ENCODE peak calls at places on chromosomes 6 and 20, in four cellular contexts. I is suprapubic skin, B is transverse colon, O is cardiac fibroblast. K is an unnamed sample.

GRCh38 chr6:6711832-6712231 is 123.3 kb downstream of the LY86 start:
- DNase-seq in B (no peak), I (no peak), O (no peak), K (no peak)

GRCh38 chr20:8005033-8005432 is 14.5 kb downstream of the TMX4 start:
- DNase-seq in O (no peak), I (no peak), B (no peak), K (no peak)

GRCh38 chr20:22583773-22584629 is at the start of gene FOXA2:
- DNase-seq in B (peak), O (no peak), I (no peak), K (peak)

GRCh38 chr6:135006386-135006914 is 48.2 kb downstream of the HBS1L start:
- DNase-seq in I (no peak), B (no peak), O (peak), K (peak)

GRCh38 chr6:85192186-85192585 is 257.7 kb upstream of the NT5E start:
- DNase-seq in I (no peak), O (peak), B (no peak), K (no peak)

GRCh38 chr6:6004147-6004995 is 2.4 kb downstream of the NRN1 start:
- DNase-seq in B (no peak), O (no peak), I (no peak), K (no peak)

GRCh38 chr6:52545050-52545843 is 31.6 kb downstream of the TRAM2 start:
- DNase-seq in I (no peak), O (no peak), B (no peak), K (no peak)

GRCh38 chr6:80425089-80425823 is 318.8 kb downstream of the BCKDHB start:
- DNase-seq in B (no peak), O (peak), I (no peak), K (no peak)

GRCh38 chr20:50346372-50347347 is 156.0 kb downstream of the CEBPB start:
- DNase-seq in B (peak), I (peak), O (peak), K (peak)

GRCh38 chr6:1630771-1631217 is 21.1 kb downstream of the FOXC1 start:
- DNase-seq in O (no peak), B (no peak), I (no peak), K (no peak)

GRCh38 chr20:18055261-18055660 is 2.5 kb downstream of the OVOL2 start:
- DNase-seq in B (peak), O (no peak), I (no peak), K (no peak)

GRCh38 chr6:89413006-89413400 is 930 bp upstream of the RRAGD start:
- DNase-seq in I (no peak), O (no peak), B (peak), K (peak)

GRCh38 chr20:36717657-36718056 is 28.2 kb downstream of the NDRG3 start:
- DNase-seq in O (peak), I (no peak), B (peak), K (peak)

GRCh38 chr6:123808556-123808955 is 4.9 kb downstream of the NKAIN2 start:
- DNase-seq in B (no peak), O (no peak), I (no peak), K (peak)

GRCh38 chr6:16386056-16386455 is 147.7 kb downstream of the GMPR start:
- DNase-seq in B (no peak), O (no peak), I (no peak), K (no peak)

GRCh38 chr6:7479801-7480266 is 61.6 kb upstream of the DSP start:
- DNase-seq in I (no peak), O (peak), B (peak), K (peak)

GRCh38 chr6:103854059-103854458 is 1005.7 kb downstream of the HACE1 start:
- DNase-seq in O (no peak), I (no peak), B (no peak), K (no peak)

GRCh38 chr6:83019741-83020140 is 45.9 kb downstream of the UBE3D start:
- DNase-seq in B (no peak), I (no peak), O (no peak), K (no peak)

GRCh38 chr6:44431118-44431725 is 43.7 kb downstream of the CDC5L start:
- DNase-seq in O (peak), B (peak), I (no peak), K (peak)

GRCh38 chr6:127737009-127737486 is 160.1 kb downstream of the C6orf58 start:
- DNase-seq in I (no peak), O (peak), B (peak), K (peak)

GRCh38 chr6:33091957-33092356 is 16.2 kb downstream of the HLA-DPB1 start:
- DNase-seq in O (peak), I (no peak), B (peak), K (no peak)
- TF ChIP-seq CTCF in O (peak), I (peak), B (peak), K (peak)

GRCh38 chr6:45877970-45878590 is 137.6 kb downstream of the CLIC5 start:
- DNase-seq in B (no peak), I (no peak), O (no peak), K (no peak)
- H3K4me3 ChIP-seq in B (no peak), I (no peak), O (no peak), K (no peak)

GRCh38 chr6:18326980-18327379 is 60.2 kb upstream of the RNF144B start:
- DNase-seq in I (no peak), B (no peak), O (no peak), K (no peak)

GRCh38 chr6:18324708-18325047 is 60.3 kb upstream of the DEK start:
- DNase-seq in O (no peak), I (no peak), B (no peak), K (no peak)

GRCh38 chr6:18327621-18328548 is 59.3 kb upstream of the RNF144B start:
- DNase-seq in O (no peak), B (peak), I (peak), K (peak)

GRCh38 chr6:18326001-18326400 is 61.1 kb upstream of the RNF144B start:
- DNase-seq in B (no peak), O (no peak), I (no peak), K (peak)

GRCh38 chr6:18323935-18324707 is 59.8 kb upstream of the DEK start:
- DNase-seq in I (no peak), O (peak), B (no peak), K (peak)
- TF ChIP-seq CTCF in I (peak), O (peak), B (peak), K (peak)

GRCh38 chr20:46895906-46896242 is 1.2 kb downstream of the EYA2 start:
- DNase-seq in I (no peak), O (no peak), B (no peak), K (no peak)
- H3K4me3 ChIP-seq in I (peak), O (no peak), B (peak), K (peak)

DNA sequence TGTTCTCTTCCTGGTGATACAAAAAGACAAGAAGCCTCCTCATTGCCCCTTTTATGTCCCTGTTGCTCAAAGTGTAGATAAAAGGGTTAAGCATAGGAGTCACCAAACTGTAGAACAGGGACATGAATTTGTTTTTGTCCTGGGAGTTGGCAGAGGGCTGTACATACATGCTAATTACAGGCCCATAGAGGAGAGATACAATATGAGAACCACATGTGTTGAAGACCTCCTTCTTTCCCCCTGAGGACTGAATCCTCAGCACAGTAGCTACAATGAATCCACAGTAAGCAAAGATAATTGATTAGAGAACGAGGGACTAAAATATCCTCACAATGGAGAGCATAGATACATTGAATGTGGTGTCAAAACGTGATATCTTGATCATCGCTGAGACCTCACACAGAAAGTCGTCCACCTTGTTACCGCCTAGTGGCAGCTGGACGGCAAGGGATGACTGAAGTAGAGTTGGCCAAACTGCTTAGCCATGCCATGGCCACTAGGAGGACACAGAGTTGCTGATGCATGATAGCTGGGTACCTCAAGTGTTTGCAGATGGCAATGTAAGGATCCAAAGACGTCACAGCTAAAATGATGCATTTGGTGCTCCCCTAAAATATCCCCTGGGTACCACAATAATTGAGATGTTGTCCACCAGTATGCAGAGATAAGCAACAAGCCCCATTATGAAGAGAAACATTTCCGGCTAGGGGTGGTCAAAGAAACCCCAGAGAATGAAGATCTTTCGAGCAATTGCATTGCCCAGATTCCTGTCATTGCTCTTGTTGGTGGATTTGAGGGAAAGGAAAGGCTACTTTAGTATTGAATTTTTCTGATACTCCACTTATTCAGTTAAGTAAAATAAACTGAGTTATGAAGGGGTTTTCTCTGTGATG is 15.0 kb downstream of the OR2B3 start:
- DNase-seq in B (peak), O (peak), I (no peak), K (peak)
- TF ChIP-seq CTCF in B (peak), O (peak), I (peak), K (peak)

GRCh38 chr20:57474191-57474590 is 50.7 kb downstream of the CTCFL start:
- DNase-seq in I (peak), B (no peak), O (no peak), K (no peak)

GRCh38 chr20:57474816-57475215 is 50.1 kb downstream of the CTCFL start:
- DNase-seq in I (peak), O (no peak), B (no peak), K (no peak)

GRCh38 chr20:57475388-57476072 is 49.4 kb downstream of the CTCFL start:
- DNase-seq in I (peak), O (no peak), B (no peak), K (no peak)

GRCh38 chr20:57476641-57477461 is 48.1 kb downstream of the CTCFL start:
- DNase-seq in I (peak), O (no peak), B (no peak), K (no peak)

GRCh38 chr20:57476073-57476526 is 48.8 kb downstream of the CTCFL start:
- DNase-seq in B (no peak), O (no peak), I (peak), K (no peak)
- H3K4me3 ChIP-seq in B (no peak), O (no peak), I (no peak), K (no peak)

GRCh38 chr20:20664795-20665194 is 47.6 kb downstream of the RALGAPA2 start:
- DNase-seq in I (no peak), B (no peak), O (peak), K (peak)
- TF ChIP-seq CTCF in I (peak), B (peak), O (peak), K (peak)

DNA sequence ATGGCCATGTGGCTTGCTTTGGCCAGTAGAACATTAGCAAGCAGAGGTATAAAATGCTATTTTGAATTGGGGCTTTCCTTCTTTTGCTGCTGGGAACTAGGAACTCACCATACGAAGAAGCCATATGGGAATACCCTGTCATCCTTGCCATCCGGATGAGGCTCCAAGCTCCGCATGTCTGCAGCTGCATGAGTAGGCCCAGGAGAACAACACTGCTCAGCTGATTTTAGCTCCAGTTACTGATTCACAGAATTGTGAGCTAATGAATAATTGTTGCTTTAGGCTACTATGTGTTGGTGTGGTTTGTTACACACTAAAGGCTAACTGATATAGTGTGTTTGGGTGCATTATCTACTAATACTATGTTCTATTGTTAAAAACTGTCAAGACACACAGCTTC is 2.7 kb upstream of the PLCB4 start:
- DNase-seq in O (peak), I (no peak), B (no peak), K (peak)
- H3K4me3 ChIP-seq in O (no peak), I (no peak), B (no peak), K (no peak)

GRCh38 chr20:1121439-1121838 is 3.0 kb downstream of the PSMF1 start:
- DNase-seq in O (no peak), B (no peak), I (no peak), K (no peak)

GRCh38 chr20:1119128-1119505 is 715 bp downstream of the PSMF1 start:
- DNase-seq in O (no peak), B (no peak), I (no peak), K (peak)

GRCh38 chr20:1118004-1118335 is 432 bp upstream of the PSMF1 start:
- DNase-seq in B (no peak), I (no peak), O (no peak), K (no peak)

GRCh38 chr20:1119524-1119923 is 1.1 kb downstream of the PSMF1 start:
- DNase-seq in B (no peak), I (no peak), O (no peak), K (no peak)

DNA sequence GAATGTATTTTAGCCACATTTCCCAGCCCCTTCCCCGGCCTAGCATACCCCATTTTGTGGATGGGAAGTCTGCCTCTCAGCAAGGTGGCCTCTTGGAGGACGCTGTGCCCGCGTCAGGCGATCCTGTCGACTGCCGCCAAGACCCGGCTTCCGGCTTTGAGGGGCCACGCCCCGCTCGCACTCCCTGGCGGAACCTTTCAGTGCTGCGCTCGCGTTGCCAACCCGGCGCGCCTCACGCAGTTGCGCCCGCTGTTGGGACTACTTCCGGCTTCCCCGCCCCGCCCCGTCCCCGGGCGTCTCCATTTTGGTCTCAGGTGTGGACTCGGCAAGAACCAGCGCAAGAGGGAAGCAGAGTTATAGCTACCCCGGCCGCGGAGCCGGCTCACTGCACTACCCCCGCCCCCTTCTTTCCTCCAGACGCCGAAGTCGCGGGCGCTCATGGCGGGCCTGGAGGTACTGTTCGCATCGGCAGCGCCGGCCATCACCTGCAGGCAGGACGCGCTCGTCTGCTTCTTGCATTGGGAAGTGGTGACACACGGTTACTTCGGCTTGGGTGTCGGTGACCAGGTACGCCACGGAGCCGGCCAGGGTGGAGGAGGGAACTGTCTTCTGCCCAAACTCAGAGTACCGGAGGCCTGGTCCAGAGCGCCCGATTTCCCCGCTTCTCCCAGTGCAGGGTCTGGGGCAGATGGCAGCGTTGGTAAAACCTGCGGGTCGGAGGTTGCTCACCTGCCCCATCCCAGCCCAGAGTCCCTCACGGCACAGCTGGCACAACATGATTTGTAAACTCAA is at the start of gene PSMF1:
- DNase-seq in B (peak), O (peak), I (peak), K (peak)
- TF ChIP-seq CTCF in B (peak), O (no peak), I (peak), K (no peak)

GRCh38 chr6:166308769-166309589 is 787 bp upstream of the PRR18 start:
- DNase-seq in I (no peak), O (no peak), B (no peak), K (no peak)

GRCh38 chr6:166306378-166307081 is 1.7 kb downstream of the PRR18 start:
- DNase-seq in O (no peak), I (no peak), B (no peak), K (no peak)

GRCh38 chr6:166305562-166306117 is 2.6 kb downstream of the PRR18 start:
- DNase-seq in I (no peak), O (no peak), B (no peak), K (no peak)

GRCh38 chr6:166307981-166308768 is at the start of gene PRR18:
- DNase-seq in O (no peak), B (no peak), I (no peak), K (no peak)

DNA sequence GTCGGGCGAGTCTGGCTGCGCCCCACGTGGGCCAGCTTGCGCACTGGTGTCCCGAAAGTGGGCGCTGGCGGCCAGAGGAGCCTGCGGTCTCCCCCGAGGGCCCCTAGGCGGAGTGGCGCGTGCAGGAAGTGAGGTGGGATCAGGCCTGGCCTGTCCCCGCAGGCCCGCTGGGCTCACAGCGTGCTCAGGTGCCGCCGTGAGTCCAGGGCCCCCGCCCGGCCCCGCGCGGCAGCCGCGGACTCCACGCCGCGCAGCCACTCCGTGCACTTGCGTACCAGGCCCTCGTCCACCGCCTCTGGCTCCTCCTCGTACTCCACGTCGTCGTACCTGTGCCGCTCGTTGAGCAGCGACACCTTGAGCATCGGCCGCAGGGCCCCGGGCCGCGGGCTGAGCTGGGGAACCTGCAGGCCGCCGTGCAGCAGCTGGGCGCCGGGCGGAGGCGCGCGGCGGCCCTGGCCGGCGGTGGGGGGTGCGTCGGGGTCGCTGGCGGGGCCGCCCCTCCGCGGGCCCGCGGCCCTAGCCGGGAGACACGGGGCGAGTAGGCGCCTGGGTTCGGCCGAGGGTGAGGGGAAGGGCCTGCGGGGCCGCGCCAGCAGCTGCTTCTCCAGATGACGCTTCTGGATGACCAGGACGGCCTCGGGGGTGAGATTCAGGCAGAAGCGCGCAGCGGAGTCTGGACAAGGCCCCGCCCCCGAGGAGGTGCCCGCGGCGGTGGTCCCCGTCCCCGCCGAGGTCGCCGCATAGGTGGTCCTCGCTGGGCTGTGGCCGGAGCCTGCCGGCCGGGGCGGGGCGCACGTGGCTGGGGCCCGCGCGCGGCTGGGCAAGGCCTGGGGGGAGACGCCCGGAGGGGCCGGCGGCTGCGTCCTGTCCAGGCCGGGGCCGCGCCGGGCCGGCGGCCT is 861 bp downstream of the PRR18 start:
- DNase-seq in B (no peak), O (no peak), I (no peak), K (peak)
- H3K4me3 ChIP-seq in B (peak), O (peak), I (peak), K (peak)